ENCODE peak calls at places on chromosome 17, in five cellular contexts. H is K562, N is GM12878, E is H1, A is HepG2. X is an unnamed sample.

GRCh38 chr17:31869797-31870568 is 10.9 kb upstream of the COPRS start:
- DNase-seq in H (no peak), N (no peak), E (no peak), A (no peak), X (no peak)

GRCh38 chr17:38636054-38636453 is 30.3 kb upstream of the SRCIN1 start:
- DNase-seq in H (peak; percentile 26), N (no peak), E (no peak), A (no peak), X (peak; percentile 75)

GRCh38 chr17:21676281-21677111 is 15.8 kb upstream of the KCNJ18 start:
- DNase-seq in H (no peak), N (no peak), E (no peak), A (no peak), X (no peak)

GRCh38 chr17:67125417-67125816 is 81.1 kb downstream of the CACNG1 start:
- DNase-seq in H (peak; percentile 5), N (no peak), E (no peak), A (no peak), X (no peak)

GRCh38 chr17:27423651-27424050 is 32.6 kb upstream of the KSR1 start:
- DNase-seq in H (no peak), N (no peak), E (no peak), A (no peak), X (no peak)

GRCh38 chr17:50495918-50496317 is 12.3 kb upstream of the MYCBPAP start:
- DNase-seq in H (no peak), N (no peak), E (no peak), A (no peak), X (no peak)

GRCh38 chr17:64498308-64499203 is 1.7 kb upstream of the POLG2 start:
- DNase-seq in H (no peak), N (no peak), E (no peak), A (no peak), X (no peak)

GRCh38 chr17:65813306-65813705 is 251.9 kb upstream of the AXIN2 start:
- DNase-seq in H (no peak), N (no peak), E (no peak), A (no peak), X (no peak)

GRCh38 chr17:66412857-66413563 is 110.6 kb downstream of the PRKCA start:
- DNase-seq in H (no peak), N (no peak), E (no peak), A (no peak), X (no peak)

GRCh38 chr17:11539637-11540036 is 58.6 kb upstream of the DNAH9 start:
- DNase-seq in H (no peak), N (no peak), E (no peak), A (no peak), X (no peak)

GRCh38 chr17:70855401-70856054 is 686.2 kb downstream of the KCNJ2 start:
- DNase-seq in H (no peak), N (no peak), E (no peak), A (no peak), X (no peak)

GRCh38 chr17:38702900-38703741 is 2.0 kb upstream of the MLLT6 start:
- DNase-seq in H (peak; percentile 59), N (no peak), E (no peak), A (no peak), X (no peak)

GRCh38 chr17:28477928-28478327 is 4.5 kb downstream of the SLC13A2 start:
- DNase-seq in H (no peak), N (no peak), E (no peak), A (no peak), X (no peak)

GRCh38 chr17:13491916-13492315 is 109.8 kb downstream of the HS3ST3A1 start:
- DNase-seq in H (no peak), N (no peak), E (no peak), A (no peak), X (no peak)

GRCh38 chr17:45370949-45371413 is 54.2 kb upstream of the MAP3K14 start:
- DNase-seq in H (no peak), N (no peak), E (no peak), A (no peak), X (peak; percentile 1)

GRCh38 chr17:80854220-80854619 is 137.4 kb upstream of the CHMP6 start:
- DNase-seq in H (no peak), N (no peak), E (no peak), A (no peak), X (no peak)

GRCh38 chr17:67585077-67585602 is 132.6 kb upstream of the NOL11 start:
- DNase-seq in H (no peak), N (no peak), E (no peak), A (no peak), X (no peak)

GRCh38 chr17:64084086-64084939 is 45.6 kb downstream of the ERN1 start:
- DNase-seq in H (peak; percentile 57), N (no peak), E (no peak), A (peak; percentile 89), X (peak; percentile 27)

GRCh38 chr17:44786551-44787081 is 27.8 kb downstream of the ADAM11 start:
- DNase-seq in H (no peak), N (no peak), E (no peak), A (no peak), X (no peak)

GRCh38 chr17:11712445-11712844 is 114.2 kb downstream of the DNAH9 start:
- DNase-seq in H (no peak), N (no peak), E (no peak), A (no peak), X (no peak)

GRCh38 chr17:78179372-78179771 is 7.5 kb downstream of the TK1 start:
- DNase-seq in H (no peak), N (no peak), E (no peak), A (no peak), X (no peak)

GRCh38 chr17:74960739-74961342 is 11.7 kb downstream of the HID1 start:
- DNase-seq in H (peak; percentile 92), N (no peak), E (peak; percentile 54), A (peak; percentile 83), X (peak; percentile 82)

GRCh38 chr17:74822329-74823175 is 37.1 kb downstream of the GRIN2C start:
- DNase-seq in H (no peak), N (no peak), E (no peak), A (no peak), X (no peak)

GRCh38 chr17:913207-913606 is 66.4 kb downstream of the NXN start:
- DNase-seq in H (no peak), N (no peak), E (no peak), A (no peak), X (no peak)

GRCh38 chr17:76772842-76773521 is 35.1 kb downstream of the MFSD11 start:
- DNase-seq in H (peak; percentile 58), N (no peak), E (no peak), A (peak; percentile 59), X (no peak)

GRCh38 chr17:81403671-81404534 is 8.6 kb downstream of the BAHCC1 start:
- DNase-seq in H (no peak), N (no peak), E (no peak), A (no peak), X (no peak)

GRCh38 chr17:17849147-17849820 is 12.5 kb upstream of the SREBF1 start:
- DNase-seq in H (peak; percentile 74), N (peak; percentile 55), E (no peak), A (peak; percentile 66), X (no peak)

GRCh38 chr17:2867441-2868424 is 71.5 kb downstream of the RAP1GAP2 start:
- DNase-seq in H (no peak), N (no peak), E (no peak), A (peak; percentile 87), X (peak; percentile 53)
- TF ChIP-seq SP1 in H (no peak), N (no peak), E (no peak), A (no peak), X (no peak)

GRCh38 chr17:41001795-41002194 is 2.1 kb upstream of the KRTAP3-2 start:
- DNase-seq in H (no peak), N (no peak), E (no peak), A (no peak), X (no peak)
- TF ChIP-seq USF2 in H (no peak), N (no peak), E (no peak), A (no peak), X (no peak)

DNA sequence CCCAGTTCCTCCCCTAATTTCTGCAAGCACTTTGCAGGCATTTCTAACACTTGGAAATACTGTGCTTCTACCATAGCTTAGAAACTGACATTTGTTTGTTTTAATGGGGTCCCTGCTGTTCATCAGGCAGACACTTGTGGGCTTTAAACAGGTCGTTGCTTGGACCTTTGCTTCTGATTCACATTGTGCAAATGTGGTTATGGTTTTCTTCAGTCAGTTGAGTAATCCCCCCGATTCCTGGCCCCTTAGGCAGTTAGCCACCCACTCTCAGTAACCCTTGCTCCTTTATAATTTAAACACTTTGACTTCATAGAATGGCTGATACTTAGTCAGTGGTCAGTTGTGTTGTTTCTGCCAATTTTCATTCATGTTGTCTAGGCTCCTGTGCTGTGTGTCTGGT is 39.4 kb downstream of the SLC47A1 start:
- DNase-seq in H (no peak), N (no peak), E (no peak), A (no peak), X (no peak)
- TF ChIP-seq SP1 in H (no peak), N (no peak), E (no peak), A (no peak), X (no peak)

DNA sequence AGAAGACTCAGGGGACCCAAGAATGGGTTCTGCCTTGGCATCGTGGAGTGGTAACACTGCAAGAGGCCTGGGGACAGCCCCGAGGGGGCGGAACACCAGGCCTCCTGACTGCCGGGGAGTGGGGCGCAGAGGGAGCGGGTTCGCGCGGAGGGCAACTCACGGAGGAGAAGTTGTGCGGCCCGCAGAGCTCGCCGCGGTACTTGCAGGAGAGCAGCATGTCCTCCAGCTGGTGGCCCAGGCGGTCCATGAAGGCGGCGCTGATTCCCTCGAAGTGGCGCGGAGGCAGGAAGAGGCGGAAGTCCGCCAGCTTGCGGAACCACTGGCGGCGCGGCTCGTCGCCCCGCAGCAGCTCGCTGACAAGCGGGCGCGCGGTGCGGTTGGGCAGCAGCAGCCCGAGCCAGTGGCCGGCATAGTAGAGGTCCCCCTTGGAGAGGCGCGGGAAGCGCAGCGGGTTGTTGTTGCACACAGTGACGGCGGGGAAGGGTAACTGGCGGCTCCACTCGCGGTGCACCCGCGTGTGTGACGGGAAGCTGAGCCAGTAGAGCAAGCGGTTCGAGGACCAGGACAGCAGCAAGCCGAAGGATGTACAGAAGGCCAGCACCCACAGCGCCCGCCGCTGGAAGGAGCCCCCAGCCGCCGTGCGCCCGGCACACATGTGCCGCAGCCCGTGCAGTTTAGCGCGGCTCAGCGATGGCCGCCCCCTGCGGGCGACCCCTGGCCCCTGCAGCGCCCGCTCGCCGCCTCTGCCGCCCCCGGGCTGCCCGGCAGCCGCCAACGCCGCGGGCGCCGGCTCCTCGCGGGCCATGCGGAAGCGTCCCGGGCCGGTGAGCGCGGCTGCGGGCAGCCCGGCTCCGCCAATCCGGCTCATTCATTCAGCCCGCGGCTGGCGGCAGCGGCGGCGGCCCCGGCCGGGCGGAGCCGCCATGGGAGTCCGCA is 1.6 kb downstream of the ASIC2 start:
- DNase-seq in H (no peak), N (no peak), E (peak; percentile 19), A (no peak), X (peak; percentile 58)
- TF ChIP-seq USF2 in H (no peak), N (no peak), E (no peak), A (no peak), X (no peak)

GRCh38 chr17:2178798-2179505 is 124.0 kb downstream of the HIC1 start:
- DNase-seq in H (no peak), N (no peak), E (no peak), A (no peak), X (no peak)

GRCh38 chr17:2175294-2175628 is 120.4 kb downstream of the HIC1 start:
- DNase-seq in H (no peak), N (no peak), E (no peak), A (no peak), X (no peak)

GRCh38 chr17:2176484-2177175 is 121.7 kb downstream of the HIC1 start:
- DNase-seq in H (no peak), N (no peak), E (no peak), A (no peak), X (no peak)

GRCh38 chr17:2179615-2180295 is 123.8 kb downstream of the SMG6 start:
- DNase-seq in H (no peak), N (no peak), E (no peak), A (no peak), X (no peak)

GRCh38 chr17:2177235-2177811 is 122.4 kb downstream of the HIC1 start:
- DNase-seq in H (no peak), N (no peak), E (no peak), A (peak; percentile 80), X (no peak)
- TF ChIP-seq SP1 in H (no peak), N (no peak), E (no peak), A (no peak), X (no peak)

X was measured in WTC11.